ENCODE peak calls at places on chromosomes 16 and 17, in nine cellular contexts. X, O, I, J, Q, S, P, R and V are unnamed samples.

GRCh38 chr17:15263206-15263579 is 1.9 kb downstream of the PMP22 start:
- DNase-seq in X (peak; percentile 12), O (peak; percentile 91), I (peak; percentile 83), J (peak; percentile 94), Q (peak; percentile 91), S (peak; percentile 78), P (peak; percentile 96), R (peak; percentile 53), V (no peak)

GRCh38 chr16:20409398-20410152 is at the start of gene ACSM5:
- DNase-seq in X (no peak), O (no peak), I (no peak), J (no peak), Q (peak; percentile 78), S (no peak), P (peak; percentile 73), R (no peak), V (no peak)

GRCh38 chr17:3049705-3050295 is 13.6 kb downstream of the OR1D5 start:
- DNase-seq in X (no peak), O (no peak), I (no peak), J (peak; percentile 24), Q (no peak), S (no peak), P (no peak), R (no peak), V (no peak)

GRCh38 chr16:17348042-17348783 is 122.5 kb downstream of the XYLT1 start:
- DNase-seq in X (no peak), O (no peak), I (no peak), J (no peak), Q (no peak), S (no peak), P (no peak), R (no peak), V (no peak)

GRCh38 chr17:78897639-78897996 is 5.4 kb downstream of the CEP295NL start:
- DNase-seq in X (no peak), O (no peak), I (no peak), J (peak; percentile 48), Q (no peak), S (no peak), P (no peak), R (no peak), V (no peak)

GRCh38 chr16:4217246-4218131 is 24.4 kb downstream of the SRL start:
- DNase-seq in X (peak; percentile 59), O (peak; percentile 53), I (peak; percentile 63), J (peak; percentile 15), Q (peak; percentile 71), S (no peak), P (peak; percentile 64), R (peak; percentile 80), V (no peak)

GRCh38 chr16:30183961-30184429 is 593 bp downstream of the CORO1A start:
- DNase-seq in X (no peak), O (no peak), I (peak; percentile 79), J (no peak), Q (peak; percentile 25), S (peak; percentile 57), P (no peak), R (no peak), V (peak; percentile 69)

GRCh38 chr16:68031951-68032350 is 8.9 kb downstream of the DUS2 start:
- DNase-seq in X (no peak), O (no peak), I (no peak), J (peak; percentile 25), Q (no peak), S (peak; percentile 56), P (no peak), R (no peak), V (no peak)

GRCh38 chr17:15233022-15233805 is 31.9 kb downstream of the PMP22 start:
- DNase-seq in X (no peak), O (peak; percentile 42), I (no peak), J (peak; percentile 92), Q (no peak), S (no peak), P (no peak), R (no peak), V (no peak)

GRCh38 chr16:75837681-75838080 is 111.4 kb upstream of the CPHXL start:
- DNase-seq in X (no peak), O (no peak), I (no peak), J (no peak), Q (no peak), S (no peak), P (no peak), R (no peak), V (no peak)

GRCh38 chr17:17132746-17133145 is 73.4 kb downstream of the PLD6 start:
- DNase-seq in X (no peak), O (no peak), I (no peak), J (no peak), Q (no peak), S (no peak), P (no peak), R (no peak), V (no peak)

GRCh38 chr17:69130627-69131293 is 10.9 kb downstream of the ABCA6 start:
- DNase-seq in X (no peak), O (no peak), I (no peak), J (no peak), Q (no peak), S (no peak), P (no peak), R (no peak), V (no peak)
- H3K9me3 ChIP-seq in X (no peaks in the 10 kb centered on the region), O (no peaks in the 10 kb centered on the region), I (no peaks in the 10 kb centered on the region), J (no peaks in the 10 kb centered on the region), Q (no peaks in the 10 kb centered on the region), S (peaks cover 2% of the 10 kb centered on the region), P (no peaks in the 10 kb centered on the region), R (no peaks in the 10 kb centered on the region), V (no peaks in the 10 kb centered on the region)

DNA sequence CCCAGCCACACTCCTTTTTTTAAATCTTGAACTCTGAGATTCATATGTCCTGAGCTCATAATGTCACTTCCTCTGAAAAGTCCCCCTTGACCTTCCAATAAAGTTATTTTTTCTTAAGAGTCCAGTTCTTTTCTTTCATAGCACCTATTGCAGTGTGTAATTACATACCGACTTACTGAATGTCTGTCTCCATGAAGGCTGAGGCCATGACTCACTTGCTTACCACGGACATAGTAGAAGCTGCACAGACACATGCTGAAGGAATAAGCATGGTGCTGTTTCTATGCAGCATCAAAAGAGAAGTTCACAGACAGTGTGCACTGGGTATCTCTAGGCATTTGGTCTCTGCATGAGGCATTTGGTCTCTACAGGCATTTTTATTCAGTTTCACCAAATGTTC is 77.2 kb downstream of the C17orf67 start:
- DNase-seq in X (no peak), O (peak; percentile 81), I (no peak), J (peak; percentile 95), Q (no peak), S (no peak), P (no peak), R (no peak), V (no peak)
- H3K9me3 ChIP-seq in X (no peaks in the 10 kb centered on the region), O (no peaks in the 10 kb centered on the region), I (no peaks in the 10 kb centered on the region), J (no peaks in the 10 kb centered on the region), Q (no peaks in the 10 kb centered on the region), S (peaks cover 1% of the 10 kb centered on the region), P (no peaks in the 10 kb centered on the region), R (no peaks in the 10 kb centered on the region), V (no peaks in the 10 kb centered on the region)

GRCh38 chr17:27088767-27089078 is 205.2 kb upstream of the WSB1 start:
- DNase-seq in X (no peak), O (no peak), I (no peak), J (no peak), Q (no peak), S (no peak), P (no peak), R (no peak), V (no peak)

GRCh38 chr17:27089929-27090247 is 204.0 kb upstream of the WSB1 start:
- DNase-seq in X (no peak), O (no peak), I (no peak), J (no peak), Q (no peak), S (no peak), P (no peak), R (no peak), V (no peak)

GRCh38 chr17:27085517-27085916 is 208.4 kb upstream of the WSB1 start:
- DNase-seq in X (no peak), O (no peak), I (no peak), J (no peak), Q (no peak), S (no peak), P (no peak), R (no peak), V (no peak)

GRCh38 chr17:27086526-27086925 is 207.4 kb upstream of the WSB1 start:
- DNase-seq in X (no peak), O (no peak), I (no peak), J (no peak), Q (no peak), S (no peak), P (no peak), R (no peak), V (no peak)

GRCh38 chr17:27087935-27088766 is 205.8 kb upstream of the WSB1 start:
- DNase-seq in X (no peak), O (no peak), I (no peak), J (no peak), Q (no peak), S (no peak), P (no peak), R (no peak), V (no peak)
- H3K9me3 ChIP-seq in X (no peaks in the 10 kb centered on the region), O (no peaks in the 10 kb centered on the region), I (no peaks in the 10 kb centered on the region), J (no peaks in the 10 kb centered on the region), Q (no peaks in the 10 kb centered on the region), S (peaks cover 7% of the 10 kb centered on the region), P (no peaks in the 10 kb centered on the region), R (no peaks in the 10 kb centered on the region), V (no peaks in the 10 kb centered on the region)

DNA sequence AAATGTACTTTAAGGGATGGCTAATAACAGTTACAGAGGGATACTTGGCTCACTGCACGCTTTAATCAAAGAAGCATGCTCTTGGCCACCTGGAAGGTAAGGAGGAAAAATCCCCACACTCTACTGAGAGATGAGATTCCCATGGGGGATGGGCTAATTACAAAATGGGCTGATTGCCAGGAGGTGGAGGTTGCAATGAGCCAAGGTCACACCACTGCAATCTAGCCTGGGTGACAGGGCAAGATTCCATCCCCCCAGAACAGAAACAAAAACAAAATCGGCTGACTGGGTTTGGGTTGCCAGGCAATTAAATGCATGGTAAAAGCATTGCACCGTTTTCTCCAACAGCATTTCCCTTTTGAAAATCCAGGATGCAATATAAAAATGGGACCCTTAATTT is 18.0 kb downstream of the N4BP1 start:
- DNase-seq in X (no peak), O (no peak), I (no peak), J (no peak), Q (peak; percentile 29), S (no peak), P (no peak), R (no peak), V (no peak)
- H3K9me3 ChIP-seq in X (no peaks in the 10 kb centered on the region), O (no peaks in the 10 kb centered on the region), I (peaks cover 12% of the 10 kb centered on the region), J (no peaks in the 10 kb centered on the region), Q (peaks cover 23% of the 10 kb centered on the region), S (peaks cover 4% of the 10 kb centered on the region), P (no peaks in the 10 kb centered on the region), R (peaks cover 6% of the 10 kb centered on the region), V (no peaks in the 10 kb centered on the region)

DNA sequence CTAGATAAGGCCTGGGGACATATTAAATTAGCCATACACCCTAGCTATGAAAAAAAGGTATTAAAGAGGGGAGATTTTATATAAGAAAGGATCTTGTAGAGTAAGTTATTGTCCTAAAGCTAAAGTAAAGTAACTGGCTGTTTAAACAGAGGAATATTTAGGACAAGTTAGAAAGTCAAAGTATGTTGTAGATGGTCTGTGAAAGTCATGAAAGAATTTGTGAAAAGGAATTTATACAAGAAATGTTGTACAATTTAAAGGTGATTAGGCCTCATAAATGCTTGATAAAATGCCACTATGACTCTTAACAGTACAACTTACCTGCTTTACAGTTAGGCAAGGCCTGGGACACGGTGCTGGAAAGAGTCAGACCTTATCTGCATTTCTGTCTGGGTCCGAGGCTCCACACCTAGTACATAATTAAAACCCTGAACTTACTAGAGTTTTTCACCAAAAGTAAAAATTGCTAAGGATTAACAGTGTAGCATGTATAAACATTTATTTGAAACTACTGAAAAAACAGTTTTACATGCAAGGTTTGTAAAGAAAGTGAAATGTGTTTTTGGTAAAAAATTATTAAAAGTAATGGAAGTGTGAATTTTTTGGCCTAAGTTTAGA is 445.3 kb upstream of the TOM1L1 start:
- DNase-seq in X (no peak), O (no peak), I (no peak), J (no peak), Q (no peak), S (no peak), P (no peak), R (no peak), V (no peak)
- H3K9me3 ChIP-seq in X (no peaks in the 10 kb centered on the region), O (no peaks in the 10 kb centered on the region), I (peaks cover 8% of the 10 kb centered on the region), J (peaks cover 6% of the 10 kb centered on the region), Q (peaks cover 43% of the 10 kb centered on the region), S (no peaks in the 10 kb centered on the region), P (peaks cover 15% of the 10 kb centered on the region), R (no peaks in the 10 kb centered on the region), V (no peaks in the 10 kb centered on the region)